ENCODE peak calls at places on chromosomes 7 and 10, in ten cellular contexts. J is activated CD4-positive, CD25-positive, alpha-beta regulatory T cell treated with anti-CD3 and anti-CD28 coated beads, Interleukin-2, amount 50 U/mL, for 16 hours; L is brain microvascular endothelial cell; X is NCI-H446; H is stimulated activated CD8-positive, alpha-beta memory T cell treated with anti-CD3 and anti-CD28 coated beads, Interleukin-15, amount 100 ng/mL, for 48 hours; Z is GM03348; W is NCI-H2029 treated with DMSO at 0.1 percent for 48 hours; I is NCI-H69; N is aorta; U is iPS-NIHi11. F is an unnamed sample.
A peak's percentile ranks its signal among the peaks of the same experiment; 100 is the strongest.

GRCh38 chr10:102133373-102134195 is 744 bp downstream of the PPRC1 start:
- DNase-seq in Z (peak; percentile 87), W (no peak), N (peak; percentile 92), L (peak; percentile 60), H (peak; percentile 56), J (no peak), U (peak; percentile 75), X (peak; percentile 70), I (peak; percentile 76), F (peak; percentile 73)

GRCh38 chr10:34698979-34699378 is 116.1 kb downstream of the PARD3 start:
- DNase-seq in U (no peak), J (no peak), L (peak; percentile 77), X (peak; percentile 20), Z (peak; percentile 64), W (no peak), I (no peak), N (no peak), H (no peak), F (no peak)

GRCh38 chr10:24350111-24350921 is 141.4 kb downstream of the KIAA1217 start:
- DNase-seq in H (no peak), W (no peak), Z (no peak), U (no peak), L (peak; percentile 41), J (no peak), N (no peak), I (no peak), X (no peak), F (no peak)

GRCh38 chr7:127885843-127886242 is 145.4 kb downstream of the LRRC4 start:
- DNase-seq in L (peak; percentile 70), H (no peak), W (no peak), N (no peak), Z (peak; percentile 67), J (no peak), I (peak; percentile 86), X (peak; percentile 75), U (no peak), F (no peak)

GRCh38 chr10:101558206-101558605 is 29.9 kb downstream of the POLL start:
- DNase-seq in J (no peak), N (no peak), W (no peak), I (peak; percentile 47), H (no peak), X (no peak), U (no peak), L (no peak), Z (no peak), F (no peak)

GRCh38 chr7:113159746-113160339 is 41.5 kb upstream of the SMIM30 start:
- DNase-seq in Z (peak; percentile 64), J (no peak), L (peak; percentile 25), N (no peak), I (peak; percentile 80), U (peak; percentile 71), W (peak; percentile 52), H (no peak), X (peak; percentile 25), F (no peak)

GRCh38 chr7:121510858-121511482 is 114.9 kb upstream of the FAM3C start:
- DNase-seq in L (no peak), H (no peak), Z (no peak), U (no peak), W (no peak), I (peak; percentile 64), N (no peak), X (no peak), J (no peak), F (no peak)

GRCh38 chr10:86655596-86655995 is 1.2 kb downstream of the OPN4 start:
- DNase-seq in U (no peak), Z (no peak), I (no peak), L (no peak), H (no peak), J (no peak), W (no peak), X (no peak), N (peak; percentile 59), F (no peak)

GRCh38 chr10:100782845-100783244 is 37.5 kb downstream of the PAX2 start:
- DNase-seq in Z (no peak), J (no peak), L (no peak), N (no peak), H (no peak), X (no peak), U (no peak), W (no peak), I (no peak), F (no peak)

F was measured in nucleus accumbens.